ENCODE peak calls at places on chromosomes 11 and 22, in nine cellular contexts. B is A549, H is HepG2, D is sigmoid colon, C is tibial nerve, F is transverse colon, V is H1, L is stomach, P is GM12878. U is an unnamed sample.

GRCh38 chr11:33598426-33599069 is 102.1 kb downstream of the C11orf91 start:
- DNase-seq in B (no peak), H (no peak), D (no peak), C (no peak), F (no peak), V (peak), L (no peak), P (no peak), U (no peak)

GRCh38 chr11:37182036-37182435 is 584.0 kb upstream of the RAG2 start:
- DNase-seq in B (no peak), H (no peak), D (no peak), C (no peak), F (no peak), V (no peak), L (no peak), P (no peak), U (no peak)

GRCh38 chr11:67302571-67303131 is 679 bp upstream of the SSH3 start:
- DNase-seq in B (no peak), H (no peak), D (peak), C (no peak), F (peak), V (peak), L (peak), P (no peak), U (peak)

GRCh38 chr11:128802358-128802981 is 64.6 kb downstream of the KCNJ1 start:
- DNase-seq in B (peak), H (no peak), D (no peak), C (no peak), F (no peak), V (peak), L (peak), P (no peak), U (no peak)

GRCh38 chr11:67304511-67305113 is 1.3 kb downstream of the SSH3 start:
- DNase-seq in B (no peak), H (no peak), D (peak), C (no peak), F (peak), V (no peak), L (no peak), P (no peak), U (no peak)

GRCh38 chr22:35349368-35349703 is 31.6 kb upstream of the HMOX1 start:
- DNase-seq in B (no peak), H (no peak), D (no peak), C (no peak), F (no peak), V (no peak), L (no peak), P (no peak), U (no peak)

GRCh38 chr11:106281455-106282173 is 204.2 kb downstream of the AASDHPPT start:
- DNase-seq in B (peak), H (no peak), D (no peak), C (no peak), F (no peak), V (no peak), L (no peak), P (no peak), U (no peak)

GRCh38 chr11:29051935-29052334 is 943.7 kb downstream of the METTL15 start:
- DNase-seq in B (no peak), H (no peak), D (no peak), C (no peak), F (no peak), V (no peak), L (no peak), P (no peak), U (no peak)

GRCh38 chr22:39239561-39240423 is 5.0 kb downstream of the PDGFB start:
- DNase-seq in B (no peak), H (no peak), D (no peak), C (no peak), F (peak), V (no peak), L (peak), P (no peak), U (no peak)

GRCh38 chr22:31139066-31139465 is 1.2 kb downstream of the PLA2G3 start:
- DNase-seq in B (no peak), H (no peak), D (no peak), C (no peak), F (no peak), V (no peak), L (no peak), P (no peak), U (no peak)

GRCh38 chr11:35585411-35585810 is 32.8 kb upstream of the FJX1 start:
- DNase-seq in B (no peak), H (no peak), D (no peak), C (no peak), F (no peak), V (no peak), L (no peak), P (no peak), U (no peak)

GRCh38 chr11:2305862-2306823 is 4.3 kb downstream of the TSPAN32 start:
- DNase-seq in B (no peak), H (no peak), D (peak), C (peak), F (peak), V (no peak), L (peak), P (no peak), U (peak)

GRCh38 chr11:102302241-102302640 is 15.0 kb upstream of the BIRC3 start:
- DNase-seq in B (no peak), H (no peak), D (no peak), C (no peak), F (no peak), V (no peak), L (no peak), P (no peak), U (no peak)

GRCh38 chr22:48223488-48224190 is 1461.2 kb downstream of the TBC1D22A start:
- DNase-seq in B (no peak), H (no peak), D (no peak), C (no peak), F (no peak), V (peak), L (no peak), P (no peak), U (no peak)

GRCh38 chr11:117614695-117615094 is 182.3 kb downstream of the DSCAML1 start:
- DNase-seq in B (no peak), H (no peak), D (peak), C (no peak), F (no peak), V (no peak), L (no peak), P (no peak), U (no peak)

GRCh38 chr22:36568846-36569245 is 39.9 kb upstream of the EIF3D start:
- DNase-seq in B (no peak), H (no peak), D (no peak), C (no peak), F (no peak), V (no peak), L (no peak), P (no peak), U (no peak)

GRCh38 chr11:748007-748359 is 719 bp downstream of the TALDO1 start:
- DNase-seq in B (no peak), H (no peak), D (peak), C (no peak), F (peak), V (no peak), L (no peak), P (no peak), U (no peak)
- TF ChIP-seq EP300 in B (no peak), H (no peak), D (no peak), C (no peak), F (no peak), V (no peak), L (no peak), P (no peak), U (no peak)

GRCh38 chr11:69365567-69365966 is 71.6 kb downstream of the MYEOV start:
- DNase-seq in B (no peak), H (no peak), D (no peak), C (no peak), F (no peak), V (peak), L (no peak), P (no peak), U (no peak)
- TF ChIP-seq EP300 in B (no peak), H (no peak), D (no peak), C (no peak), F (no peak), V (no peak), L (no peak), P (no peak), U (no peak)

GRCh38 chr11:15551897-15552851 is 437.5 kb downstream of the INSC start:
- DNase-seq in B (no peak), H (no peak), D (no peak), C (no peak), F (no peak), V (no peak), L (no peak), P (no peak), U (no peak)

DNA sequence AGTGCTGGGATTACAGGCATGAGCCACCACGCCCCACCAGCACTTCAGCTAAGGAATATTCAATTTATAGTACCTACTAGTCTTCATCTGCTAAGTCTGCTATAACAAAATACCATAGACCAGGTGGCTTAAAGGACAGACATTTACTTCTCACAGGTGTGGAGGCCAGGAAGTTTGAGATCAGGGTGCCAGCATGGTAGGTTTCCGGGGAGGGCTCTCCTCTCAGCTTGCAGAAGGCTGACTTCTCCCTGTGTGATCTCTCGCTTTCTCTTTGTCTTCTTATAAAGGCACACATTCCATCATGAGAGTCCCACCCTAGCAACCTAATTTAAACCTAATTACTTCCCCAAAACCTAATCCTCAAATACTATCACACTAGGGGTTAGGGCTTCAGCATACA is 433.0 kb downstream of the INSC start:
- DNase-seq in B (no peak), H (no peak), D (no peak), C (no peak), F (no peak), V (no peak), L (no peak), P (no peak), U (no peak)
- TF ChIP-seq EP300 in B (no peak), H (no peak), D (no peak), C (no peak), F (no peak), V (no peak), L (no peak), P (no peak), U (no peak)

GRCh38 chr22:47012589-47013365 is 250.3 kb downstream of the TBC1D22A start:
- DNase-seq in B (no peak), H (peak), D (peak), C (no peak), F (no peak), V (no peak), L (no peak), P (no peak), U (peak)
- TF ChIP-seq EP300 in B (no peak), H (no peak), D (no peak), C (no peak), F (no peak), V (no peak), L (no peak), P (no peak), U (no peak)

GRCh38 chr11:359181-359714 is 10.1 kb upstream of the B4GALNT4 start:
- DNase-seq in B (no peak), H (no peak), D (peak), C (no peak), F (no peak), V (no peak), L (no peak), P (no peak), U (no peak)
- TF ChIP-seq EP300 in B (no peak), H (no peak), D (no peak), C (no peak), F (no peak), V (no peak), L (no peak), P (no peak), U (no peak)